ENCODE peak calls at places on chromosome 18, in seven cellular contexts. J is HCT116; O is pancreas; N is mammary epithelial cell; K is left ventricle myocardium inferior; X is adrenal gland; H is CD8-positive, alpha-beta T cell. I is an unnamed sample. For H3K4me1, the result is how much of the 10 kb centered on the place peaks cover.

GRCh38 chr18:28523758-28524475 is 347.0 kb upstream of the CDH2 start:
- DNase-seq in X (no peak), J (no peak), H (no peak), O (no peak), N (no peak), K (no peak), I (no peak)

GRCh38 chr18:21242141-21243040 is at the start of gene GREB1L:
- DNase-seq in X (peak), K (peak), N (peak), J (peak), H (no peak), O (peak), I (no peak)

GRCh38 chr18:46469186-46469915 is 187.7 kb downstream of the LOXHD1 start:
- DNase-seq in X (no peak), J (no peak), H (no peak), K (no peak), N (no peak), O (no peak), I (no peak)

GRCh38 chr18:54662986-54663385 is 71.9 kb downstream of the DYNAP start:
- DNase-seq in J (no peak), O (no peak), H (no peak), K (no peak), X (no peak), N (no peak), I (no peak)

GRCh38 chr18:35851286-35851967 is 121.1 kb upstream of the RMP24 start:
- DNase-seq in K (no peak), O (no peak), H (no peak), X (no peak), N (no peak), J (no peak), I (no peak)

GRCh38 chr18:14978962-14979535 is 231.1 kb downstream of the ANKRD30B start:
- DNase-seq in H (no peak), K (no peak), O (no peak), J (no peak), X (peak), N (no peak), I (peak)

GRCh38 chr18:519019-519879 is 18.7 kb upstream of the COLEC12 start:
- DNase-seq in O (peak), J (no peak), X (peak), H (no peak), K (peak), N (no peak), I (no peak)

GRCh38 chr18:47901624-47902362 is 28.7 kb downstream of the SMAD2 start:
- DNase-seq in J (no peak), K (no peak), H (no peak), X (no peak), N (peak), O (no peak), I (no peak)

GRCh38 chr18:36620801-36621200 is 208.0 kb downstream of the TPGS2 start:
- DNase-seq in H (no peak), O (no peak), K (no peak), X (no peak), N (no peak), J (no peak), I (no peak)

GRCh38 chr18:13688191-13689136 is 37.9 kb downstream of the FAM210A start:
- DNase-seq in N (no peak), J (no peak), O (no peak), H (no peak), K (peak), X (no peak), I (no peak)

GRCh38 chr18:27599202-27599829 is 414.2 kb upstream of the CHST9 start:
- DNase-seq in K (no peak), N (peak), H (no peak), J (peak), X (peak), O (no peak), I (no peak)

GRCh38 chr18:34493566-34494358 is 216.3 kb upstream of the DTNA start:
- DNase-seq in X (no peak), N (peak), H (no peak), K (peak), J (no peak), O (peak), I (no peak)

GRCh38 chr18:57301573-57302230 is 50.7 kb upstream of the ST8SIA3 start:
- DNase-seq in N (no peak), K (no peak), J (no peak), H (no peak), X (no peak), O (no peak), I (no peak)

GRCh38 chr18:77248873-77249582 is 620 bp upstream of the GALR1 start:
- DNase-seq in H (no peak), N (no peak), O (no peak), K (no peak), J (no peak), X (no peak), I (no peak)
- H3K4me3 ChIP-seq in H (no peak), N (no peak), O (peak), K (peak), J (no peak), X (no peak), I (no peak)

GRCh38 chr18:26479065-26479685 is 69.2 kb downstream of the KCTD1 start:
- DNase-seq in H (no peak), K (no peak), N (no peak), J (no peak), O (no peak), X (no peak), I (no peak)

GRCh38 chr18:26482567-26482966 is 65.8 kb downstream of the KCTD1 start:
- DNase-seq in N (no peak), H (no peak), J (no peak), O (no peak), X (no peak), K (no peak), I (peak)

GRCh38 chr18:26477828-26478466 is 70.4 kb downstream of the KCTD1 start:
- DNase-seq in H (no peak), K (no peak), O (no peak), N (peak), J (no peak), X (no peak), I (no peak)

GRCh38 chr18:26480897-26481795 is 67.2 kb downstream of the KCTD1 start:
- DNase-seq in K (no peak), O (no peak), H (no peak), J (peak), N (peak), X (peak), I (no peak)

GRCh38 chr18:26479686-26480079 is 68.7 kb downstream of the KCTD1 start:
- DNase-seq in X (no peak), J (no peak), K (no peak), H (no peak), O (no peak), N (no peak), I (no peak)
- H3K4me1 ChIP-seq in X (under half), J (half or more), K (under half), H (under half), O (under half), N (half or more), I (under half)

GRCh38 chr18:4750392-4751346 is 295.6 kb upstream of the DLGAP1 start:
- DNase-seq in O (no peak), K (no peak), N (no peak), J (no peak), X (no peak), H (no peak), I (no peak)

GRCh38 chr18:4758980-4759379 is 303.9 kb upstream of the DLGAP1 start:
- DNase-seq in J (no peak), O (no peak), H (no peak), K (no peak), X (no peak), N (peak), I (no peak)

GRCh38 chr18:4751523-4751922 is 296.4 kb upstream of the DLGAP1 start:
- DNase-seq in X (no peak), K (no peak), N (no peak), O (no peak), H (no peak), J (no peak), I (no peak)

GRCh38 chr18:4755848-4756247 is 300.7 kb upstream of the DLGAP1 start:
- DNase-seq in H (no peak), X (no peak), N (no peak), K (no peak), O (no peak), J (no peak), I (no peak)
- TF ChIP-seq CTCF in H (no peak), X (no peak), N (no peak), K (no peak), O (no peak), J (no peak), I (no peak)

GRCh38 chr18:45008694-45009372 is 328.1 kb downstream of the SETBP1 start:
- DNase-seq in X (no peak), H (no peak), O (no peak), J (no peak), K (no peak), N (no peak), I (no peak)

GRCh38 chr18:45004531-45004930 is 323.8 kb downstream of the SETBP1 start:
- DNase-seq in H (no peak), J (no peak), X (no peak), K (no peak), O (no peak), N (no peak), I (no peak)

GRCh38 chr18:45009766-45010165 is 329.1 kb downstream of the SETBP1 start:
- DNase-seq in N (no peak), J (no peak), O (no peak), K (no peak), X (no peak), H (no peak), I (no peak)

GRCh38 chr18:45006934-45007333 is 326.2 kb downstream of the SETBP1 start:
- DNase-seq in K (no peak), O (no peak), H (no peak), J (no peak), N (no peak), X (no peak), I (no peak)

GRCh38 chr18:45007531-45007930 is 326.8 kb downstream of the SETBP1 start:
- DNase-seq in O (no peak), H (no peak), N (no peak), X (no peak), K (no peak), J (no peak), I (no peak)
- H3K4me3 ChIP-seq in O (no peak), H (no peak), N (no peak), X (no peak), K (no peak), J (no peak), I (no peak)

GRCh38 chr18:7746106-7746505 is 179.0 kb downstream of the PTPRM start:
- DNase-seq in H (no peak), K (no peak), J (no peak), O (no peak), X (no peak), N (no peak), I (no peak)

GRCh38 chr18:7740815-7741214 is 173.7 kb downstream of the PTPRM start:
- DNase-seq in O (no peak), J (no peak), X (no peak), H (no peak), N (no peak), K (no peak), I (no peak)

GRCh38 chr18:7748252-7749000 is 181.3 kb downstream of the PTPRM start:
- DNase-seq in N (no peak), H (no peak), X (no peak), K (no peak), O (no peak), J (no peak), I (no peak)

GRCh38 chr18:7741640-7742039 is 174.5 kb downstream of the PTPRM start:
- DNase-seq in O (no peak), X (no peak), N (no peak), H (no peak), K (no peak), J (no peak), I (no peak)

GRCh38 chr18:7743256-7743655 is 176.1 kb downstream of the PTPRM start:
- DNase-seq in X (no peak), J (no peak), H (no peak), N (no peak), K (no peak), O (no peak), I (no peak)
- H3K4me1 ChIP-seq in X (under half), J (under half), H (under half), N (under half), K (half or more), O (under half), I (under half)

DNA sequence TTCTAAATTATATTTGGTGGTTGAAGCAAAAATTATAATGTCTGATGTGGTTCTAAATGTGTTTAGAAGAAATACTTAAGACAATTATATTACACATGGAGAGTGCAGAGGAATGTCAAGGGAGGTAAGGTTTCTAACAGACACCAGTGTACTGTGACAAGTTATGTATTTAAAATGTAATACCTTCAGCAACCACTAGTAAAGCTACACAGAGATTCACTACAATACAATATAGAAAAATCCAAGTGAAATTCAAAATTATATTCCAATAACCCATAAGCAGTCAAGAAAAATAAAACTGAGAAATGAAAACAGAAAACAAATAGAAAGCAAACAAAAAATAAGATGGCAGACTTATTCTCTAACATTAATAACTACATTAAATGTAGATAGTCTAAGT is 249.5 kb upstream of the KLHL14 start:
- DNase-seq in K (no peak), N (no peak), J (no peak), H (no peak), O (no peak), X (no peak), I (no peak)
- TF ChIP-seq CTCF in K (no peak), N (peak), J (no peak), H (no peak), O (no peak), X (no peak), I (no peak)

DNA sequence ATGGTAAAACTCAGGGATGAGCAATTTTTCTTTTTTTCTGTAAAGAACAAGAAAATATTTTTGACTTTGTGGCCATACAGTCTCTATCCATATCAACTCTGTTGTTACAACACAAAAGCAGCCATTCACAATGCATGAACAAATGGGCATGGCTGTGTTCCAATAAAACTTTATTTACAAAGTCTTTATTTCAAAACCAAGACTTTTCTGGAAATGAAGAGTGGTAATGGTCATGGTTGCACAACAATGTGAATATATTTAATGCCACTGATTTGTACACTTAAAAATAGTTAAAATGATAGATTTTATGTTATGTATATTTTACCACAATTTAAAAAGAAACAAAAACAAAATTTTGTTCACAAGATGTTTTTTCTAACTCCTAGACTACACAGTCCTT is 1.6 kb upstream of the DSG3 start:
- DNase-seq in X (no peak), N (no peak), K (no peak), J (no peak), O (no peak), H (no peak), I (no peak)
- H3K4me3 ChIP-seq in X (no peak), N (no peak), K (no peak), J (no peak), O (no peak), H (no peak), I (no peak)

GRCh38 chr18:49815927-49816326 is 2.6 kb upstream of the ACAA2 start:
- DNase-seq in H (no peak), K (no peak), N (no peak), X (no peak), J (no peak), O (no peak), I (no peak)
- H3K4me1 ChIP-seq in H (half or more), K (under half), N (under half), X (under half), J (under half), O (under half), I (under half)

GRCh38 chr18:29879763-29880162 is 1162.8 kb downstream of the DSC3 start:
- DNase-seq in J (no peak), H (no peak), O (no peak), X (no peak), K (no peak), N (no peak), I (no peak)
- TF ChIP-seq CTCF in J (no peak), H (no peak), O (no peak), X (no peak), K (no peak), N (no peak), I (no peak)

DNA sequence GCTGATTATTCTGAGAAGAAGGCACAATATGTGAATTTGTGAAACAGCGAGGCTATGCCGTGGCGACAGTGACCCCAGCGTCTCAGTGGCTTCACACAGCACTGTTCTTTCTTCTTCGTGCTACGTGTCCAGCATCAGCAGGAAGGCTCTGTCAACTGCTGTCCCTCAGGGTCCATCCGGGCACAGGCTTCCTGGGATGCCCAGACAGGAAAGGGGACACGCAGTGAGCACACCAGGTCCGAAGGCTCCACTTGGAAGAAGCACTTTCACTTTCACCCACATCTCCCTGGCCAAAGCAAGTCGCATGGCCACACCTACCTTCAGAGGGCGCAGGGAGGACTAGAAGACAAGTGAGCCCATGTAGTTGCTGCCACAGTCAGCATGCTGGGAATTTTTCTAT is 47.3 kb downstream of the PTGR3 start:
- DNase-seq in J (peak), H (peak), K (peak), X (peak), N (no peak), O (no peak), I (no peak)
- H3K4me3 ChIP-seq in J (peak), H (peak), K (peak), X (no peak), N (no peak), O (peak), I (peak)

I was measured in right atrium auricular region.